ENCODE peak calls at places on chromosomes 5 and 9, in eight cellular contexts. U is OCI-LY7, D is adrenal gland, I is brain microvascular endothelial cell, S is Panc1, O is spleen, T is IMR-90, G is upper lobe of right lung. C is an unnamed sample.
A peak's percentile ranks its signal among the peaks of the same experiment; 100 is the strongest.

GRCh38 chr5:139361821-139362429 is 20.3 kb downstream of the PAIP2 start:
- DNase-seq in U (no peak), D (peak; percentile 30), I (no peak), S (no peak), O (peak; percentile 3), T (no peak), G (no peak), C (no peak)

GRCh38 chr9:38643456-38644173 is 23.2 kb upstream of the ANKRD18A start:
- DNase-seq in U (no peak), D (no peak), I (no peak), S (no peak), O (no peak), T (no peak), G (no peak), C (no peak)

GRCh38 chr5:56480305-56481146 is 247.4 kb upstream of the ANKRD55 start:
- DNase-seq in U (peak; percentile 61), D (peak; percentile 79), I (peak; percentile 84), S (no peak), O (peak; percentile 88), T (peak; percentile 84), G (peak; percentile 72), C (peak; percentile 83)

GRCh38 chr9:911003-911402 is 65.5 kb upstream of the DMRT3 start:
- DNase-seq in U (peak; percentile 18), D (no peak), I (no peak), S (no peak), O (no peak), T (no peak), G (no peak), C (no peak)

GRCh38 chr5:122831984-122832383 is 13.4 kb upstream of the SNX24 start:
- DNase-seq in U (no peak), D (no peak), I (no peak), S (no peak), O (no peak), T (no peak), G (no peak), C (no peak)

GRCh38 chr9:83220737-83221136 is 157.8 kb upstream of the RASEF start:
- DNase-seq in U (no peak), D (no peak), I (peak; percentile 92), S (no peak), O (no peak), T (peak; percentile 29), G (no peak), C (no peak)

GRCh38 chr5:19179561-19179960 is 808.4 kb downstream of the CDH18 start:
- DNase-seq in U (peak; percentile 5), D (no peak), I (no peak), S (no peak), O (no peak), T (no peak), G (no peak), C (no peak)

GRCh38 chr5:66757219-66757833 is 161.1 kb downstream of the MAST4 start:
- DNase-seq in U (peak; percentile 63), D (peak; percentile 85), I (peak; percentile 69), S (peak; percentile 28), O (no peak), T (peak; percentile 44), G (no peak), C (no peak)

GRCh38 chr5:43425965-43426364 is 13.8 kb upstream of the CCL28 start:
- DNase-seq in U (no peak), D (no peak), I (peak; percentile 63), S (no peak), O (no peak), T (peak; percentile 80), G (no peak), C (no peak)

GRCh38 chr9:117414220-117414905 is 494 bp downstream of the ASTN2 start:
- DNase-seq in U (no peak), D (peak; percentile 61), I (peak; percentile 1), S (no peak), O (no peak), T (no peak), G (peak; percentile 64), C (no peak)

GRCh38 chr5:155471027-155471426 is 457.5 kb downstream of the KIF4B start:
- DNase-seq in U (no peak), D (no peak), I (no peak), S (no peak), O (no peak), T (no peak), G (no peak), C (no peak)

GRCh38 chr9:29799227-29799626 is 2225.9 kb upstream of the C9orf72 start:
- DNase-seq in U (no peak), D (no peak), I (no peak), S (no peak), O (no peak), T (no peak), G (no peak), C (no peak)

GRCh38 chr5:107289030-107289714 is 381.6 kb downstream of the EFNA5 start:
- DNase-seq in U (no peak), D (no peak), I (no peak), S (no peak), O (no peak), T (no peak), G (no peak), C (no peak)

GRCh38 chr5:1073239-1074102 is 38.4 kb downstream of the SLC12A7 start:
- DNase-seq in U (no peak), D (no peak), I (no peak), S (no peak), O (no peak), T (no peak), G (no peak), C (no peak)

GRCh38 chr5:149860801-149861322 is 83.7 kb downstream of the PDE6A start:
- DNase-seq in U (peak; percentile 78), D (no peak), I (no peak), S (no peak), O (peak; percentile 55), T (no peak), G (no peak), C (no peak)

GRCh38 chr9:122277285-122277897 is 12.7 kb downstream of the MRRF start:
- DNase-seq in U (no peak), D (no peak), I (no peak), S (no peak), O (no peak), T (no peak), G (no peak), C (no peak)

GRCh38 chr5:93394301-93394700 is 186.7 kb downstream of the NR2F1-AS1 start:
- DNase-seq in U (no peak), D (no peak), I (no peak), S (no peak), O (no peak), T (no peak), G (no peak), C (no peak)
- H3K36me3 ChIP-seq in U (no peaks in the 10 kb centered on the region), D (no peaks in the 10 kb centered on the region), I (no peaks in the 10 kb centered on the region), S (no peaks in the 10 kb centered on the region), O (no peaks in the 10 kb centered on the region), T (no peaks in the 10 kb centered on the region), G (no peaks in the 10 kb centered on the region), C (no peaks in the 10 kb centered on the region)

GRCh38 chr9:13446261-13446660 is 166.8 kb upstream of the MPDZ start:
- DNase-seq in U (no peak), D (no peak), I (no peak), S (no peak), O (no peak), T (no peak), G (no peak), C (no peak)

GRCh38 chr9:13447551-13448422 is 168.3 kb upstream of the MPDZ start:
- DNase-seq in U (no peak), D (no peak), I (no peak), S (no peak), O (no peak), T (no peak), G (no peak), C (no peak)

GRCh38 chr9:13445123-13445522 is 165.6 kb upstream of the MPDZ start:
- DNase-seq in U (no peak), D (no peak), I (no peak), S (no peak), O (no peak), T (no peak), G (no peak), C (no peak)

GRCh38 chr9:13448482-13448881 is 169.0 kb upstream of the MPDZ start:
- DNase-seq in U (no peak), D (no peak), I (no peak), S (no peak), O (no peak), T (no peak), G (no peak), C (no peak)

GRCh38 chr9:13446935-13447334 is 167.4 kb upstream of the MPDZ start:
- DNase-seq in U (no peak), D (no peak), I (no peak), S (no peak), O (no peak), T (no peak), G (no peak), C (no peak)
- TF ChIP-seq CTCF in U (peak; percentile 54), D (no peak), I (no peak), S (no peak), O (peak; percentile 10), T (peak; percentile 4), G (peak; percentile 32), C (peak; percentile 27)

GRCh38 chr9:95100071-95100627 is 217.4 kb downstream of the FANCC start:
- DNase-seq in U (no peak), D (no peak), I (no peak), S (no peak), O (no peak), T (peak; percentile 53), G (no peak), C (no peak)

GRCh38 chr9:95101326-95101725 is 216.2 kb downstream of the FANCC start:
- DNase-seq in U (no peak), D (no peak), I (no peak), S (no peak), O (no peak), T (no peak), G (no peak), C (no peak)

GRCh38 chr9:95097279-95097678 is 220.2 kb downstream of the FANCC start:
- DNase-seq in U (no peak), D (no peak), I (no peak), S (no peak), O (no peak), T (no peak), G (no peak), C (no peak)

GRCh38 chr9:95098391-95098921 is 219.1 kb downstream of the FANCC start:
- DNase-seq in U (no peak), D (no peak), I (no peak), S (no peak), O (no peak), T (no peak), G (no peak), C (no peak)

GRCh38 chr9:95099321-95100070 is 218.0 kb downstream of the FANCC start:
- DNase-seq in U (no peak), D (no peak), I (no peak), S (no peak), O (no peak), T (no peak), G (no peak), C (no peak)
- H3K27ac ChIP-seq in U (no peak overlapping the region), D (peak overlapping the region; percentile 50), I (no peak overlapping the region), S (no peak overlapping the region), O (no peak overlapping the region), T (peak overlapping the region; percentile 10), G (no peak overlapping the region), C (peak overlapping the region; percentile 51)

DNA sequence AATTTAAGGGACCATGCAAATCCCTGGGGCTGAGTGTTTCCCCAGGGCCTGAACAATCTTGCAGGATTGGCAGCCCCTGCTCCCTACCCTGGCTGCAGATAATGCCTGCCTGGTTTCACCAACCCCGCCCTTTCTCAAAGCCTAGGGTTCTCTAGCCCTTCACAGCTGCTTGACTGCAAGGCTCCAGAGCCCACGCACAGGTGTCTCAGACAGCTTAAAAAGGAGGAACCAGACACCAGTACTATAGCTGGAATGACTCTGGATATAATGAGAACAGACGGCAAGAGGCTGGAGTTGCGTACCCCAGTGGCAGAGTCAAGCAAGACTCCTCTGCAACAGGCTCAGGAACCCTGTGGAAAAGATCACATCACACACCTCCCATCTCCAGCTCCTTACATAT is 25.2 kb upstream of the TNIP1 start:
- DNase-seq in U (no peak), D (no peak), I (no peak), S (no peak), O (peak; percentile 41), T (no peak), G (no peak), C (no peak)
- H3K36me3 ChIP-seq in U (peaks cover 9% of the 10 kb centered on the region), D (no peaks in the 10 kb centered on the region), I (peaks cover 96% of the 10 kb centered on the region), S (no peaks in the 10 kb centered on the region), O (peaks cover 100% of the 10 kb centered on the region), T (peaks cover 80% of the 10 kb centered on the region), G (peaks cover 80% of the 10 kb centered on the region), C (no peaks in the 10 kb centered on the region)